ENCODE peak calls at places on chromosomes 7 and 10, in eight cellular contexts. One of them, this sample, is unnamed.

GRCh38 chr10:131076341-131076740 is 235.2 kb downstream of the TCERG1L start:
- DNase-seq in tibial nerve: no peak
- DNase-seq in stimulated activated CD4-positive, alpha-beta T cell treated with anti-CD3 and anti-CD28 coated beads, Interleukin-2, amount 100 ng/mL, for 24 hours: no peak
- DNase-seq in H1: no peak
- DNase-seq in heart left ventricle: no peak
- DNase-seq in IMR-90: no peak
- DNase-seq in stimulated activated CD8-positive, alpha-beta memory T cell treated with anti-CD3 and anti-CD28 coated beads, Interleukin-7, amount 100 ng/mL, for 4 hours: no peak
- DNase-seq in bronchial epithelial cell: no peak
- DNase-seq in this sample: no peak

GRCh38 chr7:42090806-42091205 is 146.2 kb downstream of the GLI3 start:
- DNase-seq in tibial nerve: no peak
- DNase-seq in stimulated activated CD4-positive, alpha-beta T cell treated with anti-CD3 and anti-CD28 coated beads, Interleukin-2, amount 100 ng/mL, for 24 hours: no peak
- DNase-seq in H1: no peak
- DNase-seq in heart left ventricle: no peak
- DNase-seq in IMR-90: no peak
- DNase-seq in stimulated activated CD8-positive, alpha-beta memory T cell treated with anti-CD3 and anti-CD28 coated beads, Interleukin-7, amount 100 ng/mL, for 4 hours: no peak
- DNase-seq in bronchial epithelial cell: no peak
- DNase-seq in this sample: no peak

GRCh38 chr10:122786269-122786668 is 59.4 kb downstream of the CUZD1 start:
- DNase-seq in tibial nerve: no peak
- DNase-seq in stimulated activated CD4-positive, alpha-beta T cell treated with anti-CD3 and anti-CD28 coated beads, Interleukin-2, amount 100 ng/mL, for 24 hours: no peak
- DNase-seq in H1: peak
- DNase-seq in heart left ventricle: no peak
- DNase-seq in IMR-90: peak
- DNase-seq in stimulated activated CD8-positive, alpha-beta memory T cell treated with anti-CD3 and anti-CD28 coated beads, Interleukin-7, amount 100 ng/mL, for 4 hours: no peak
- DNase-seq in bronchial epithelial cell: peak
- DNase-seq in this sample: peak

GRCh38 chr10:110040767-110041478 is 33.1 kb downstream of the ADD3 start:
- DNase-seq in tibial nerve: no peak
- DNase-seq in stimulated activated CD4-positive, alpha-beta T cell treated with anti-CD3 and anti-CD28 coated beads, Interleukin-2, amount 100 ng/mL, for 24 hours: no peak
- DNase-seq in H1: no peak
- DNase-seq in heart left ventricle: no peak
- DNase-seq in IMR-90: peak
- DNase-seq in stimulated activated CD8-positive, alpha-beta memory T cell treated with anti-CD3 and anti-CD28 coated beads, Interleukin-7, amount 100 ng/mL, for 4 hours: no peak
- DNase-seq in bronchial epithelial cell: peak
- DNase-seq in this sample: peak

GRCh38 chr7:99473315-99473596 is 566 bp downstream of the ZNF789 start:
- DNase-seq in tibial nerve: no peak
- DNase-seq in stimulated activated CD4-positive, alpha-beta T cell treated with anti-CD3 and anti-CD28 coated beads, Interleukin-2, amount 100 ng/mL, for 24 hours: no peak
- DNase-seq in H1: no peak
- DNase-seq in heart left ventricle: no peak
- DNase-seq in IMR-90: peak
- DNase-seq in stimulated activated CD8-positive, alpha-beta memory T cell treated with anti-CD3 and anti-CD28 coated beads, Interleukin-7, amount 100 ng/mL, for 4 hours: no peak
- DNase-seq in bronchial epithelial cell: peak
- DNase-seq in this sample: peak

GRCh38 chr7:1246170-1246870 is 13.6 kb downstream of the UNCX start:
- DNase-seq in tibial nerve: no peak
- DNase-seq in stimulated activated CD4-positive, alpha-beta T cell treated with anti-CD3 and anti-CD28 coated beads, Interleukin-2, amount 100 ng/mL, for 24 hours: no peak
- DNase-seq in H1: no peak
- DNase-seq in heart left ventricle: no peak
- DNase-seq in IMR-90: no peak
- DNase-seq in stimulated activated CD8-positive, alpha-beta memory T cell treated with anti-CD3 and anti-CD28 coated beads, Interleukin-7, amount 100 ng/mL, for 4 hours: no peak
- DNase-seq in bronchial epithelial cell: no peak
- DNase-seq in this sample: no peak

GRCh38 chr7:104275900-104276299 is 52.5 kb upstream of the LHFPL3 start:
- DNase-seq in tibial nerve: no peak
- DNase-seq in stimulated activated CD4-positive, alpha-beta T cell treated with anti-CD3 and anti-CD28 coated beads, Interleukin-2, amount 100 ng/mL, for 24 hours: no peak
- DNase-seq in H1: no peak
- DNase-seq in heart left ventricle: no peak
- DNase-seq in IMR-90: peak
- DNase-seq in stimulated activated CD8-positive, alpha-beta memory T cell treated with anti-CD3 and anti-CD28 coated beads, Interleukin-7, amount 100 ng/mL, for 4 hours: no peak
- DNase-seq in bronchial epithelial cell: peak
- DNase-seq in this sample: peak

GRCh38 chr10:13673165-13673564 is 86.4 kb downstream of the PRPF18 start:
- DNase-seq in tibial nerve: no peak
- DNase-seq in stimulated activated CD4-positive, alpha-beta T cell treated with anti-CD3 and anti-CD28 coated beads, Interleukin-2, amount 100 ng/mL, for 24 hours: no peak
- DNase-seq in H1: no peak
- DNase-seq in heart left ventricle: no peak
- DNase-seq in IMR-90: no peak
- DNase-seq in stimulated activated CD8-positive, alpha-beta memory T cell treated with anti-CD3 and anti-CD28 coated beads, Interleukin-7, amount 100 ng/mL, for 4 hours: no peak
- DNase-seq in bronchial epithelial cell: no peak
- DNase-seq in this sample: no peak

GRCh38 chr10:62732841-62733653 is 71.5 kb upstream of the ADO start:
- DNase-seq in tibial nerve: no peak
- DNase-seq in stimulated activated CD4-positive, alpha-beta T cell treated with anti-CD3 and anti-CD28 coated beads, Interleukin-2, amount 100 ng/mL, for 24 hours: peak
- DNase-seq in H1: no peak
- DNase-seq in heart left ventricle: no peak
- DNase-seq in IMR-90: peak
- DNase-seq in stimulated activated CD8-positive, alpha-beta memory T cell treated with anti-CD3 and anti-CD28 coated beads, Interleukin-7, amount 100 ng/mL, for 4 hours: peak
- DNase-seq in bronchial epithelial cell: peak
- DNase-seq in this sample: peak

GRCh38 chr7:92456241-92456640 is 9.0 kb downstream of the GATAD1 start:
- DNase-seq in tibial nerve: no peak
- DNase-seq in stimulated activated CD4-positive, alpha-beta T cell treated with anti-CD3 and anti-CD28 coated beads, Interleukin-2, amount 100 ng/mL, for 24 hours: no peak
- DNase-seq in H1: no peak
- DNase-seq in heart left ventricle: no peak
- DNase-seq in IMR-90: peak
- DNase-seq in stimulated activated CD8-positive, alpha-beta memory T cell treated with anti-CD3 and anti-CD28 coated beads, Interleukin-7, amount 100 ng/mL, for 4 hours: no peak
- DNase-seq in bronchial epithelial cell: no peak
- DNase-seq in this sample: peak

GRCh38 chr7:80189638-80190037 is 55.0 kb downstream of the GNAI1 start:
- DNase-seq in tibial nerve: no peak
- DNase-seq in stimulated activated CD4-positive, alpha-beta T cell treated with anti-CD3 and anti-CD28 coated beads, Interleukin-2, amount 100 ng/mL, for 24 hours: no peak
- DNase-seq in H1: no peak
- DNase-seq in heart left ventricle: no peak
- DNase-seq in IMR-90: no peak
- DNase-seq in stimulated activated CD8-positive, alpha-beta memory T cell treated with anti-CD3 and anti-CD28 coated beads, Interleukin-7, amount 100 ng/mL, for 4 hours: no peak
- DNase-seq in bronchial epithelial cell: no peak
- DNase-seq in this sample: no peak

GRCh38 chr10:43491855-43492254 is 54.9 kb downstream of the ZNF487 start:
- DNase-seq in tibial nerve: no peak
- DNase-seq in stimulated activated CD4-positive, alpha-beta T cell treated with anti-CD3 and anti-CD28 coated beads, Interleukin-2, amount 100 ng/mL, for 24 hours: no peak
- DNase-seq in H1: no peak
- DNase-seq in heart left ventricle: no peak
- DNase-seq in IMR-90: no peak
- DNase-seq in stimulated activated CD8-positive, alpha-beta memory T cell treated with anti-CD3 and anti-CD28 coated beads, Interleukin-7, amount 100 ng/mL, for 4 hours: no peak
- DNase-seq in bronchial epithelial cell: no peak
- DNase-seq in this sample: no peak

GRCh38 chr7:24979470-24979862 is 512 bp downstream of the OSBPL3 start:
- DNase-seq in tibial nerve: peak
- DNase-seq in stimulated activated CD4-positive, alpha-beta T cell treated with anti-CD3 and anti-CD28 coated beads, Interleukin-2, amount 100 ng/mL, for 24 hours: peak
- DNase-seq in H1: peak
- DNase-seq in heart left ventricle: peak
- DNase-seq in IMR-90: peak
- DNase-seq in stimulated activated CD8-positive, alpha-beta memory T cell treated with anti-CD3 and anti-CD28 coated beads, Interleukin-7, amount 100 ng/mL, for 4 hours: peak
- DNase-seq in bronchial epithelial cell: peak
- DNase-seq in this sample: peak

GRCh38 chr10:127884501-127884900 is 8.2 kb downstream of the CLRN3 start:
- DNase-seq in tibial nerve: no peak
- DNase-seq in stimulated activated CD4-positive, alpha-beta T cell treated with anti-CD3 and anti-CD28 coated beads, Interleukin-2, amount 100 ng/mL, for 24 hours: no peak
- DNase-seq in H1: peak
- DNase-seq in heart left ventricle: no peak
- DNase-seq in IMR-90: no peak
- DNase-seq in stimulated activated CD8-positive, alpha-beta memory T cell treated with anti-CD3 and anti-CD28 coated beads, Interleukin-7, amount 100 ng/mL, for 4 hours: no peak
- DNase-seq in bronchial epithelial cell: no peak
- DNase-seq in this sample: no peak

GRCh38 chr7:67842571-67842970 is 845.9 kb downstream of the TYW1 start:
- DNase-seq in tibial nerve: no peak
- DNase-seq in stimulated activated CD4-positive, alpha-beta T cell treated with anti-CD3 and anti-CD28 coated beads, Interleukin-2, amount 100 ng/mL, for 24 hours: no peak
- DNase-seq in H1: no peak
- DNase-seq in heart left ventricle: no peak
- DNase-seq in IMR-90: no peak
- DNase-seq in stimulated activated CD8-positive, alpha-beta memory T cell treated with anti-CD3 and anti-CD28 coated beads, Interleukin-7, amount 100 ng/mL, for 4 hours: no peak
- DNase-seq in bronchial epithelial cell: no peak
- DNase-seq in this sample: no peak

GRCh38 chr7:150313870-150314269 is 9.3 kb upstream of the LRRC61 start:
- DNase-seq in tibial nerve: no peak
- DNase-seq in stimulated activated CD4-positive, alpha-beta T cell treated with anti-CD3 and anti-CD28 coated beads, Interleukin-2, amount 100 ng/mL, for 24 hours: no peak
- DNase-seq in H1: no peak
- DNase-seq in heart left ventricle: no peak
- DNase-seq in IMR-90: no peak
- DNase-seq in stimulated activated CD8-positive, alpha-beta memory T cell treated with anti-CD3 and anti-CD28 coated beads, Interleukin-7, amount 100 ng/mL, for 4 hours: no peak
- DNase-seq in bronchial epithelial cell: no peak
- DNase-seq in this sample: no peak

GRCh38 chr10:115092555-115093285 is 445 bp upstream of the ATRNL1 start:
- DNase-seq in tibial nerve: no peak
- DNase-seq in stimulated activated CD4-positive, alpha-beta T cell treated with anti-CD3 and anti-CD28 coated beads, Interleukin-2, amount 100 ng/mL, for 24 hours: peak
- DNase-seq in H1: peak
- DNase-seq in heart left ventricle: peak
- DNase-seq in IMR-90: peak
- DNase-seq in stimulated activated CD8-positive, alpha-beta memory T cell treated with anti-CD3 and anti-CD28 coated beads, Interleukin-7, amount 100 ng/mL, for 4 hours: no peak
- DNase-seq in bronchial epithelial cell: peak
- DNase-seq in this sample: peak

GRCh38 chr10:73910401-73910763 is 550 bp upstream of the PLAU start:
- DNase-seq in tibial nerve: no peak
- DNase-seq in stimulated activated CD4-positive, alpha-beta T cell treated with anti-CD3 and anti-CD28 coated beads, Interleukin-2, amount 100 ng/mL, for 24 hours: peak
- DNase-seq in H1: no peak
- DNase-seq in heart left ventricle: no peak
- DNase-seq in IMR-90: peak
- DNase-seq in stimulated activated CD8-positive, alpha-beta memory T cell treated with anti-CD3 and anti-CD28 coated beads, Interleukin-7, amount 100 ng/mL, for 4 hours: no peak
- DNase-seq in bronchial epithelial cell: peak
- DNase-seq in this sample: peak

GRCh38 chr7:128878226-128879105 is 15.8 kb downstream of the ATP6V1F start:
- DNase-seq in tibial nerve: no peak
- DNase-seq in stimulated activated CD4-positive, alpha-beta T cell treated with anti-CD3 and anti-CD28 coated beads, Interleukin-2, amount 100 ng/mL, for 24 hours: no peak
- DNase-seq in H1: no peak
- DNase-seq in heart left ventricle: no peak
- DNase-seq in IMR-90: no peak
- DNase-seq in stimulated activated CD8-positive, alpha-beta memory T cell treated with anti-CD3 and anti-CD28 coated beads, Interleukin-7, amount 100 ng/mL, for 4 hours: no peak
- DNase-seq in bronchial epithelial cell: no peak
- DNase-seq in this sample: no peak

GRCh38 chr7:26376208-26376917 is 84.7 kb downstream of the SNX10 start:
- DNase-seq in tibial nerve: no peak
- DNase-seq in stimulated activated CD4-positive, alpha-beta T cell treated with anti-CD3 and anti-CD28 coated beads, Interleukin-2, amount 100 ng/mL, for 24 hours: peak
- DNase-seq in H1: peak
- DNase-seq in heart left ventricle: no peak
- DNase-seq in IMR-90: no peak
- DNase-seq in stimulated activated CD8-positive, alpha-beta memory T cell treated with anti-CD3 and anti-CD28 coated beads, Interleukin-7, amount 100 ng/mL, for 4 hours: no peak
- DNase-seq in bronchial epithelial cell: no peak
- DNase-seq in this sample: peak

GRCh38 chr7:141558544-141559183 is 7.5 kb downstream of the AGK start:
- DNase-seq in tibial nerve: no peak
- DNase-seq in stimulated activated CD4-positive, alpha-beta T cell treated with anti-CD3 and anti-CD28 coated beads, Interleukin-2, amount 100 ng/mL, for 24 hours: no peak
- DNase-seq in H1: no peak
- DNase-seq in heart left ventricle: no peak
- DNase-seq in IMR-90: peak
- DNase-seq in stimulated activated CD8-positive, alpha-beta memory T cell treated with anti-CD3 and anti-CD28 coated beads, Interleukin-7, amount 100 ng/mL, for 4 hours: no peak
- DNase-seq in bronchial epithelial cell: peak
- DNase-seq in this sample: peak

This sample was measured in kidney tubule cell.